ENCODE peak calls at places on chromosomes 1 and 21, in four cellular contexts. B is GM19239, M is astrocyte of the spinal cord, G is RPMI8226. R is an unnamed sample.

GRCh38 chr1:109543283-109543987 is 3.8 kb downstream of the GPR61 start:
- DNase-seq in B (no peak), M (no peak), G (no peak), R (no peak)

GRCh38 chr1:175192630-175193338 is at the start of gene KIAA0040:
- DNase-seq in B (peak), M (peak), G (peak), R (no peak)

GRCh38 chr1:14876747-14877146 is 276.8 kb upstream of the TMEM51 start:
- DNase-seq in B (no peak), M (no peak), G (peak), R (no peak)

GRCh38 chr1:244653439-244654283 is 735 bp downstream of the DESI2 start:
- DNase-seq in B (no peak), M (peak), G (peak), R (no peak)

GRCh38 chr1:82565146-82565545 is 764.4 kb downstream of the ADGRL2 start:
- DNase-seq in B (no peak), M (peak), G (no peak), R (peak)

GRCh38 chr21:34261841-34262832 is 101.7 kb upstream of the KCNE2 start:
- DNase-seq in B (no peak), M (no peak), G (no peak), R (no peak)

GRCh38 chr1:220879090-220879508 is at the start of gene HLX:
- DNase-seq in B (no peak), M (peak), G (peak), R (peak)

GRCh38 chr21:43267391-43268085 is 98.7 kb downstream of the CRYAA start:
- DNase-seq in B (no peak), M (no peak), G (no peak), R (no peak)

GRCh38 chr1:13930151-13930550 is 230.2 kb downstream of the PRDM2 start:
- DNase-seq in B (peak), M (no peak), G (peak), R (no peak)